ENCODE peak calls at places on chromosomes 3 and 15, in seven cellular contexts. D, M, I, W, G, H and C are unnamed samples.

GRCh38 chr3:129485681-129486056 is 42.8 kb upstream of the RHO start:
- DNase-seq in D (no peak), M (peak), I (no peak), W (no peak), G (no peak), H (peak), C (peak)

GRCh38 chr3:157082305-157082981 is 77.5 kb downstream of the CCNL1 start:
- DNase-seq in D (no peak), M (no peak), I (no peak), W (no peak), G (no peak), H (no peak), C (no peak)

GRCh38 chr3:46665763-46666470 is 27.6 kb downstream of the ALS2CL start:
- DNase-seq in D (no peak), M (peak), I (no peak), W (peak), G (no peak), H (no peak), C (no peak)

GRCh38 chr3:191775451-191776233 is 314.7 kb downstream of the PYDC2 start:
- DNase-seq in D (no peak), M (no peak), I (no peak), W (no peak), G (no peak), H (no peak), C (no peak)

GRCh38 chr15:94395626-94396025 is 164.3 kb downstream of the MCTP2 start:
- DNase-seq in D (no peak), M (no peak), I (no peak), W (no peak), G (no peak), H (no peak), C (no peak)

GRCh38 chr3:123429362-123430125 is 19.3 kb downstream of the ADCY5 start:
- DNase-seq in D (no peak), M (no peak), I (no peak), W (no peak), G (no peak), H (no peak), C (no peak)

GRCh38 chr3:11619946-11620652 is 23.6 kb downstream of the VGLL4 start:
- DNase-seq in D (no peak), M (no peak), I (no peak), W (no peak), G (no peak), H (no peak), C (no peak)

GRCh38 chr3:72343078-72343477 is 505.2 kb downstream of the SHQ1 start:
- DNase-seq in D (peak), M (no peak), I (no peak), W (no peak), G (no peak), H (no peak), C (no peak)

GRCh38 chr15:22780267-22780666 is 6.2 kb upstream of the NIPA1 start:
- DNase-seq in D (no peak), M (no peak), I (no peak), W (no peak), G (no peak), H (no peak), C (no peak)

GRCh38 chr3:127749787-127750225 is 72.5 kb downstream of the MGLL start:
- DNase-seq in D (no peak), M (no peak), I (no peak), W (peak), G (no peak), H (no peak), C (no peak)

GRCh38 chr15:71341811-71342550 is 226.7 kb downstream of the THSD4 start:
- DNase-seq in D (no peak), M (no peak), I (no peak), W (no peak), G (no peak), H (no peak), C (no peak)

GRCh38 chr15:33008284-33009011 is 186.1 kb downstream of the FMN1 start:
- DNase-seq in D (no peak), M (no peak), I (no peak), W (no peak), G (no peak), H (no peak), C (no peak)

GRCh38 chr3:89314454-89314853 is 207.0 kb downstream of the EPHA3 start:
- DNase-seq in D (no peak), M (no peak), I (no peak), W (no peak), G (no peak), H (no peak), C (no peak)

GRCh38 chr3:186998937-186999368 is 68.6 kb downstream of the ST6GAL1 start:
- DNase-seq in D (no peak), M (no peak), I (no peak), W (peak), G (no peak), H (no peak), C (no peak)

GRCh38 chr3:124976378-124976777 is 41.8 kb upstream of the MUC13 start:
- DNase-seq in D (no peak), M (no peak), I (no peak), W (no peak), G (no peak), H (no peak), C (no peak)

GRCh38 chr3:18010001-18010400 is 267.6 kb upstream of the TBC1D5 start:
- DNase-seq in D (no peak), M (no peak), I (no peak), W (no peak), G (no peak), H (no peak), C (no peak)

GRCh38 chr15:66252411-66253295 is 897 bp downstream of the MEGF11 start:
- DNase-seq in D (peak), M (peak), I (peak), W (peak), G (no peak), H (peak), C (peak)

GRCh38 chr3:44924102-44925084 is 50.0 kb downstream of the TGM4 start:
- DNase-seq in D (no peak), M (peak), I (no peak), W (no peak), G (no peak), H (no peak), C (no peak)

GRCh38 chr3:41464401-41464800 is 265.1 kb downstream of the CTNNB1 start:
- DNase-seq in D (no peak), M (peak), I (no peak), W (no peak), G (no peak), H (no peak), C (no peak)

GRCh38 chr3:161305095-161305991 is 66.0 kb downstream of the SPTSSB start:
- DNase-seq in D (no peak), M (no peak), I (no peak), W (peak), G (no peak), H (no peak), C (no peak)

GRCh38 chr15:27480141-27480530 is 509.2 kb downstream of the GABRG3 start:
- DNase-seq in D (no peak), M (no peak), I (no peak), W (no peak), G (no peak), H (no peak), C (no peak)

GRCh38 chr3:40528426-40528825 is 3.7 kb downstream of the ZNF621 start:
- DNase-seq in D (no peak), M (no peak), I (no peak), W (no peak), G (no peak), H (no peak), C (no peak)

GRCh38 chr15:73621286-73621826 is 11.8 kb downstream of the NPTN start:
- DNase-seq in D (no peak), M (no peak), I (no peak), W (no peak), G (no peak), H (no peak), C (no peak)

GRCh38 chr3:47912006-47912504 is 104.2 kb downstream of the MAP4 start:
- DNase-seq in D (no peak), M (no peak), I (no peak), W (no peak), G (no peak), H (no peak), C (no peak)

GRCh38 chr15:65374334-65374733 is 3.5 kb downstream of the IGDCC3 start:
- DNase-seq in D (no peak), M (no peak), I (no peak), W (no peak), G (no peak), H (no peak), C (no peak)

GRCh38 chr3:72816843-72817485 is 31.3 kb downstream of the SHQ1 start:
- DNase-seq in D (no peak), M (no peak), I (no peak), W (no peak), G (no peak), H (no peak), C (no peak)